ENCODE peak calls at places on chromosomes 13 and 19, in six cellular contexts. K is tibial nerve, L is heart left ventricle, W is Peyer's patch, M is IMR-90, S is uterus. B is an unnamed sample.

GRCh38 chr19:44496711-44497110 is 3.6 kb downstream of the ZNF180 start:
- DNase-seq in K (no peak), L (no peak), W (no peak), M (no peak), S (no peak), B (no peak)

GRCh38 chr19:4567584-4568071 is 8.1 kb upstream of the SEMA6B start:
- DNase-seq in K (peak; percentile 74), L (peak; percentile 87), W (peak; percentile 72), M (peak; percentile 20), S (no peak), B (peak; percentile 77)

GRCh38 chr19:44653977-44654784 is 10.5 kb downstream of the PVR start:
- DNase-seq in K (peak; percentile 68), L (peak; percentile 88), W (peak; percentile 86), M (peak; percentile 43), S (peak; percentile 40), B (peak; percentile 43)

GRCh38 chr19:35716735-35716984 is 1.1 kb upstream of the KMT2B start:
- DNase-seq in K (no peak), L (no peak), W (no peak), M (no peak), S (no peak), B (no peak)

GRCh38 chr13:42498521-42498920 is 75.4 kb upstream of the TNFSF11 start:
- DNase-seq in K (no peak), L (no peak), W (no peak), M (no peak), S (no peak), B (no peak)

GRCh38 chr13:79477968-79478367 is 3.0 kb upstream of the NDFIP2 start:
- DNase-seq in K (no peak), L (peak; percentile 58), W (no peak), M (no peak), S (no peak), B (no peak)

GRCh38 chr19:17982430-17982829 is 15.5 kb downstream of the KCNN1 start:
- DNase-seq in K (no peak), L (no peak), W (no peak), M (no peak), S (no peak), B (no peak)

GRCh38 chr13:97256343-97256783 is 34.2 kb downstream of the MBNL2 start:
- DNase-seq in K (no peak), L (no peak), W (no peak), M (peak; percentile 97), S (no peak), B (peak; percentile 90)

GRCh38 chr19:33704271-33704670 is 82.5 kb downstream of the CHST8 start:
- DNase-seq in K (no peak), L (peak; percentile 53), W (no peak), M (no peak), S (no peak), B (no peak)

GRCh38 chr19:17205237-17206140 is 9.7 kb upstream of the USE1 start:
- DNase-seq in K (no peak), L (peak; percentile 71), W (peak; percentile 80), M (peak; percentile 34), S (no peak), B (peak; percentile 85)

GRCh38 chr13:59464926-59465325 is 698.8 kb downstream of the DIAPH3 start:
- DNase-seq in K (no peak), L (no peak), W (no peak), M (no peak), S (no peak), B (no peak)

GRCh38 chr13:51065372-51066090 is 45.5 kb downstream of the C13orf42 start:
- DNase-seq in K (no peak), L (no peak), W (no peak), M (no peak), S (no peak), B (no peak)

GRCh38 chr19:46670874-46671273 is 9.9 kb upstream of the DACT3 start:
- DNase-seq in K (no peak), L (no peak), W (no peak), M (peak; percentile 47), S (no peak), B (no peak)

GRCh38 chr13:44523176-44524017 is 52.7 kb downstream of the TSC22D1 start:
- DNase-seq in K (no peak), L (no peak), W (no peak), M (peak; percentile 79), S (no peak), B (no peak)

DNA sequence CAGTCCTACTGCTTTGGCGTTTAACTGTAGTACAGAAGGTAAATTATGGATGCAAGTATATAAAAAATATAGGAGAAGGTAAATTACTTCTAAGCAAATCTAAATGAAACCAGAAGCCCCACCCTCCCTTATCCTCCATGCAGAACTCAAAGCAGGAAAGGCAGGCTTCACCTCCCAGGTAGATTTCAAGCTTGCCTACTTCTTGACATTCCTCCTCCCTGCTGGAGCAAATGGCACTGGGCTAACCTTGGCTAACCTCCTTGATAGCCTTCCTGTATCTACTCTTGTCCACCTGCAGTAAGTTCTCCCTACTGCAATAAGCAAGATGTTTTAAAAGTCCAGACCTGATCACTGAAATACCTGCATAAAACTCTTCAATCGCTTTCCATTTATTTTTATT is 396.0 kb downstream of the IRS2 start:
- DNase-seq in K (no peak), L (no peak), W (no peak), M (no peak), S (no peak), B (no peak)
- TF ChIP-seq POLR2A in K (no peak), L (no peak), W (no peak), M (no peak), S (no peak), B (no peak)

GRCh38 chr19:1273263-1274041 is 1.9 kb upstream of the FAM174C start:
- DNase-seq in K (no peak), L (no peak), W (no peak), M (no peak), S (no peak), B (no peak)
- TF ChIP-seq POLR2A in K (no peak), L (no peak), W (no peak), M (peak; percentile 19), S (no peak), B (no peak)

DNA sequence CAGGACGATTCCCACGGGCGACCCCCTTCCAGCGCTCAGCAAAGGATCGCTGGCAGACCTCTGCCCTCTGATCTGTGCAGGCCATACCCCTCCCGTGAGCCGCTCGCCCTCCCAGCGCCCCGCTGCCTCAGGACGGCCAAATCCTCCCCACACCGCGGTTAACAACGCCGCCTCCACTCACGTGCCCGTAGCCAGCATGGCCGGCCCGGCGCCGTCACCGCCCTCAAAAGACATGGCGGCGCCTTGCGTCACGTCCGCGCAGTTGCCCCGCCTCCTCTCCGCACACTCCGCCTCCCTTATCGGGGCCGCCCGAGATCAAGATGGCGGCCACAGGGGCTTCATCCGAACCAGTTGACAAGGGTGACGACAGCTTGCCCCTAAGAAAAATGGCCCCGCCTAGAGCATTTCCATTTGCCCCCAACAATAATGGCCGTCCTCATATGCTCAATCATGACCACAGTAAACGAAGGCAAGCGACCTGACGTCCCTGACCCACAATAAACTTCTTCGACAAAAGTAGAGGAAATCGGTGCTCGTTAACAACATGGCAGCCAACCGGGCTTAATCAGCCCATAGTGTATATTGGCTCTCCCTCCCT is 634 bp downstream of the AKT1S1 start:
- DNase-seq in K (peak; percentile 97), L (peak; percentile 99), W (peak; percentile 98), M (peak; percentile 99), S (peak; percentile 99), B (peak; percentile 100)
- TF ChIP-seq POLR2A in K (no peak), L (peak; percentile 54), W (peak; percentile 20), M (no peak), S (peak; percentile 61), B (peak; percentile 52)

GRCh38 chr19:48480476-48481190 is 11.5 kb downstream of the CYTH2 start:
- DNase-seq in K (peak; percentile 48), L (peak; percentile 83), W (peak; percentile 74), M (no peak), S (peak; percentile 52), B (no peak)

GRCh38 chr19:48478339-48479061 is 9.3 kb downstream of the CYTH2 start:
- DNase-seq in K (no peak), L (peak; percentile 51), W (no peak), M (no peak), S (no peak), B (no peak)

GRCh38 chr19:48481191-48481500 is 12.0 kb downstream of the CYTH2 start:
- DNase-seq in K (no peak), L (no peak), W (no peak), M (peak; percentile 30), S (no peak), B (no peak)

GRCh38 chr19:48480151-48480475 is 10.9 kb downstream of the CYTH2 start:
- DNase-seq in K (peak; percentile 48), L (peak; percentile 82), W (no peak), M (no peak), S (peak; percentile 68), B (no peak)

DNA sequence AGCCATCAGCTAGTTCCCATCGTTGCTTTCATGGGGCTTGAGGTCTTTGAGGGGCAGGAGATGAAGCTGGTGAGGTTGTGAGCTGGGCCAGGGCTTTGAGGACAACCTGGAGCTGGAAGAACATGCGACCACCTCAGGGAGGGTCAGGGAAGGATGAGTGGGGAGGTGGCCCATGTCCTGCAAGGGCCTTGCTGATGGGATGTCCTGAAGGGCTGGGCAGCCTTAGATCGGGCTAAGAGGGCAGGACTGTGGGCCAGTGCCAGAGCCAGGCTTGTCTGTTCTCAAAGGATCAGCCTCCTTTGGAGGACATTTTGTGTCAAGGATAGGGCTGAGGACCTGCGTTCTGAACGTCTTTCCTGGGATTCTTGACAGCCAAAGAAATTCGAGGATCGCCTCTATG is 10.5 kb downstream of the CYTH2 start:
- DNase-seq in K (no peak), L (peak; percentile 25), W (peak; percentile 51), M (no peak), S (no peak), B (no peak)
- TF ChIP-seq POLR2A in K (no peak), L (no peak), W (no peak), M (no peak), S (no peak), B (no peak)

DNA sequence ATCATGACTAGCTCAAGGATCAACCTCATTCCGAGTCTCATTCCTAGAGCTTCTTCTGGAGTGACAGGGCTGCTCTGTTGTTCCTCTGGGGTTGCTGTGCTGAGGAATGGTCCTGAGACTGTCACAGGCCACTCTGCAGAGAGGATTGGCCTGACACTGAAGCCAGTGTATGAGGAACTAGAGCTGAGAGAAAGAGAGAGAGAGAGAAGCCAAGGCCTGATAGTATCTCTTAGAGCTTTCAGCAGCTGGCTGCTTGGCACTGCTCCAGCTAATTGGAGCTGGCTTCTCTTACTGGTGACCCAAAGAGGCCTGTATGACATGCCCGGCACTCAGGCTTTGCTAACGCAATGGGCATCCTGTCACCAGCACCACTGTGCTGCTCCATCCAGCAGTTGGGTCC is 73.4 kb upstream of the FLT1 start:
- DNase-seq in K (peak; percentile 34), L (peak; percentile 84), W (no peak), M (peak; percentile 62), S (peak; percentile 17), B (peak; percentile 46)
- TF ChIP-seq POLR2A in K (no peak), L (no peak), W (no peak), M (no peak), S (no peak), B (no peak)

GRCh38 chr19:49148784-49149651 is 6.2 kb downstream of the HRC start:
- DNase-seq in K (peak; percentile 99), L (peak; percentile 97), W (peak; percentile 100), M (peak; percentile 86), S (peak; percentile 95), B (peak; percentile 97)
- TF ChIP-seq POLR2A in K (no peak), L (peak; percentile 85), W (peak; percentile 68), M (no peak), S (peak; percentile 69), B (no peak)

GRCh38 chr19:10251792-10252694 is at the start of gene MRPL4:
- DNase-seq in K (peak; percentile 96), L (peak; percentile 94), W (peak; percentile 95), M (peak; percentile 99), S (peak; percentile 95), B (peak; percentile 98)
- TF ChIP-seq POLR2A in K (no peak), L (peak; percentile 77), W (peak; percentile 27), M (no peak), S (peak; percentile 63), B (peak; percentile 81)